ENCODE peak calls at places on chromosomes 6 and 20, in four cellular contexts. One of them, this sample, is unnamed.

GRCh38 chr20:14142171-14142570 is 146.9 kb downstream of the MACROD2 start:
- DNase-seq in H1: peak
- DNase-seq in A549: peak
- DNase-seq in Peyer's patch: no peak
- DNase-seq in this sample: peak

GRCh38 chr6:7143161-7143974 is 35.6 kb downstream of the RREB1 start:
- DNase-seq in H1: no peak
- DNase-seq in A549: no peak
- DNase-seq in Peyer's patch: no peak
- DNase-seq in this sample: no peak

GRCh38 chr6:161276605-161277155 is 2.8 kb upstream of the AGPAT4 start:
- DNase-seq in H1: no peak
- DNase-seq in A549: no peak
- DNase-seq in Peyer's patch: no peak
- DNase-seq in this sample: no peak

GRCh38 chr6:26284537-26285142 is 80.4 kb upstream of the BTN3A2 start:
- DNase-seq in H1: no peak
- DNase-seq in A549: peak
- DNase-seq in Peyer's patch: peak
- DNase-seq in this sample: peak

GRCh38 chr6:34852406-34853085 is 35.3 kb downstream of the TAF11 start:
- DNase-seq in H1: no peak
- DNase-seq in A549: no peak
- DNase-seq in Peyer's patch: no peak
- DNase-seq in this sample: no peak

GRCh38 chr6:148445620-148446019 is 103.0 kb downstream of the SASH1 start:
- DNase-seq in H1: no peak
- DNase-seq in A549: no peak
- DNase-seq in Peyer's patch: no peak
- DNase-seq in this sample: no peak

GRCh38 chr20:40251284-40251932 is 437.6 kb downstream of the MAFB start:
- DNase-seq in H1: no peak
- DNase-seq in A549: peak
- DNase-seq in Peyer's patch: no peak
- DNase-seq in this sample: peak

GRCh38 chr20:9359561-9360308 is 154.7 kb upstream of the LAMP5 start:
- DNase-seq in H1: no peak
- DNase-seq in A549: peak
- DNase-seq in Peyer's patch: no peak
- DNase-seq in this sample: peak

GRCh38 chr20:8509809-8510208 is 377.7 kb downstream of the PLCB1 start:
- DNase-seq in H1: no peak
- DNase-seq in A549: no peak
- DNase-seq in Peyer's patch: no peak
- DNase-seq in this sample: no peak

DNA sequence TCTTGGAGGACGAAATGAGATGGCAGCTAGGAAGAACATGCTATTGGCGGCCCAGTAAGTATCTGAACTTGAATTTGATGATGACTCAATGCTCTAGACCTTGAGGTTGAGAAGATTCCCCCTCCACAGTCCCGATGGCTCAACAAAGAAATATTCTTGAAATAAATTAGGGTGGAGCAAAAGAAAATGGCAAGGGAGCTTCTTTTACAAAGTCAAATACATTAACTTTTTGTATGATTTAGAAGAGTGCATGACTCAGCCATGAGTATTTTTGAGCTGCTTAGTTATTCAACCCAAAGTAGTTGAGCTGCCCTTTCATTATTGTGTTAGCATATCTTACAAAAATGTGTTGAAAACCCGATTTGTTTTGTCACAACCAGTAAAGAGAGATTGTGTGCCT is 7.6 kb downstream of the TFAP2C start:
- DNase-seq in H1: no peak
- DNase-seq in A549: no peak
- DNase-seq in Peyer's patch: no peak
- DNase-seq in this sample: no peak
- H3K27ac ChIP-seq in H1: no peak
- H3K27ac ChIP-seq in A549: peak
- H3K27ac ChIP-seq in Peyer's patch: no peak
- H3K27ac ChIP-seq in this sample: no peak

DNA sequence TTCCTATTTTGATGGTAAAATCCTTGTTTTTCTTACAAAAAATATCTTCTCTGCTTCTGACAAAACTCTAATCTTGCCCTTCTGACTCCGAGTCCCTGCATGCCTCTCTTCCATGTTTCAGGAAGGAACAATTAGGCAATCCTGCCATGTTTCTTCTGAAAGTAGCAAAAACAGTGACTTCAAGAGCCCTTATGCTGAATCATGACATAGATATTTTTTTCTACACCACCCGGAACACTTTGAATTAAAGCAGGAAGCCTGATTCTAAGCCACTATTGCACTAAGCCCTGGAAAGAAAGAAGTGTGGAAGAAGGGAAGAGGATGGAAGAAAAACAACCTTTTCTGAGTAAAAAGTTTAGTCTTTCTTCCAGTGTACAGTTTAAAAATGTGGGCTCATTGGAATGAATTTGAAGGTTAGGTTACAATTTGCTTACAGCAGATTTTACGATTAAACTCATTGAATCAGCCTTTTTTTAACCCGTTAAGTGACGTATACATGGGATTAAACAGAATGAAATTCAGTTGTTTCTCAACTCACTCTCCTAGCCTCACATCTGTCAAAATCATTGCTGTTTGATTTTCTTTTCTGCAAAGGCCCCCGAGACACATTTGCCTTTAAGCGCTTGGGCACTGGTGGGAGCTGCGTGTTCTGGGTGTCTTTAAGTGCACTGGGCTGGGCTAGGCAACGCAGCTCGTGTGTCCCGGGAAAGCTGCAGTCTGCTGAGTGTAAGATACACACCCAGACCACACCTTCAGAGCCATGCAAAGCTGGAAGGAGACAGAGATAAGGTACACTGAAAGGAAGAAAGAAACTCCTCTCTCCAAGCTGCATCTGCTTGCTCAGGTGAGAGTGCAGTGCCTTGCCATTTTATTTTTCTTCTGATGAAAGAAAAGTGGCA is 159.4 kb upstream of the CITED2 start:
- DNase-seq in H1: no peak
- DNase-seq in A549: peak
- DNase-seq in Peyer's patch: no peak
- DNase-seq in this sample: no peak
- TF ChIP-seq POLR2A in H1: no peak
- TF ChIP-seq POLR2A in A549: no peak
- TF ChIP-seq POLR2A in Peyer's patch: peak
- TF ChIP-seq POLR2A in this sample: no peak

GRCh38 chr20:36439040-36439730 is 102.1 kb upstream of the MYL9 start:
- DNase-seq in H1: peak
- DNase-seq in A549: peak
- DNase-seq in Peyer's patch: peak
- DNase-seq in this sample: peak

GRCh38 chr20:36441416-36441815 is 99.9 kb upstream of the MYL9 start:
- DNase-seq in H1: no peak
- DNase-seq in A549: no peak
- DNase-seq in Peyer's patch: no peak
- DNase-seq in this sample: no peak

GRCh38 chr20:36441027-36441414 is 100.3 kb upstream of the MYL9 start:
- DNase-seq in H1: no peak
- DNase-seq in A549: no peak
- DNase-seq in Peyer's patch: no peak
- DNase-seq in this sample: no peak

GRCh38 chr20:36440370-36441026 is 100.8 kb upstream of the MYL9 start:
- DNase-seq in H1: no peak
- DNase-seq in A549: no peak
- DNase-seq in Peyer's patch: no peak
- DNase-seq in this sample: no peak

DNA sequence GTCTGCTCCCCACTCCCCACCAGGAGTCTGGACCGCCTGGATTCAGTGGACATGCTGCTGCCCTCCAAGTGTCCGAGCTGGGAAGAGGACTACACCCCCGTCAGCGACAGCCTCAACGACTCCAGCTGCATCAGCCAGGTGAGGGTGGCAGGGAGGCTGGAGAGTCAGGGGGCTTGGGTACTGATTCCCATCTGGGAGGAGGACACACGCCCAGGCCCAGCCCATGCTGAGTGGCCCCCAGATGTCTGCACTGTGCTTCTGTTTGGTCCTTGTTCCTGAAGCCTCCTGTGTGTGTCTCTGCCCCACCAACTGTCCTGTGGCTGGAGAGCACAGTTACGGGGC is 101.6 kb upstream of the MYL9 start:
- DNase-seq in H1: no peak
- DNase-seq in A549: no peak
- DNase-seq in Peyer's patch: no peak
- DNase-seq in this sample: no peak
- TF ChIP-seq CTCF in H1: no peak
- TF ChIP-seq CTCF in A549: no peak
- TF ChIP-seq CTCF in Peyer's patch: no peak
- TF ChIP-seq CTCF in this sample: peak

DNA sequence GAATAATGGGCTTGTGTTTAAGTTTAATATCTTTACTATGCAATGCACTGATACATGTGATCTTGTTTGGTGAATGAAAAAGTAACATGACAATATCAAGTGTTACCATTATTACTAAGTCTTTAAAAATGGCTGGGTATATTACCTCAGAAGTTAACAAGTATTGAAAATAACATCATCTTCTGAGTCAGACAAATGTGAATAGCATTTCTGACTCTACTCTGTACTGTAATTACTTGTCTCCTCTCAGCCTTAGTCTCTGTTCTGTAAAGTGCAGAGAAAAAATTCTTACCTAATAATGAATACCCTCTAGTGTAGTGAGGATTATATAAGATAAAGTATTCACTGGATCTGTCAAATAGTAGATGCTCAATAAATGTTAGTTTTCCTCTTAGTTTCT is 47.0 kb upstream of the GCLC start:
- DNase-seq in H1: no peak
- DNase-seq in A549: no peak
- DNase-seq in Peyer's patch: no peak
- DNase-seq in this sample: no peak
- H3K27ac ChIP-seq in H1: no peak
- H3K27ac ChIP-seq in A549: no peak
- H3K27ac ChIP-seq in Peyer's patch: no peak
- H3K27ac ChIP-seq in this sample: no peak

GRCh38 chr6:13116155-13116554 is 212.2 kb downstream of the TBC1D7 start:
- DNase-seq in H1: no peak
- DNase-seq in A549: no peak
- DNase-seq in Peyer's patch: no peak
- DNase-seq in this sample: no peak
- TF ChIP-seq POLR2A in H1: no peak
- TF ChIP-seq POLR2A in A549: no peak
- TF ChIP-seq POLR2A in Peyer's patch: no peak
- TF ChIP-seq POLR2A in this sample: no peak

GRCh38 chr6:62746161-62746560 is 460.1 kb upstream of the KHDRBS2 start:
- DNase-seq in H1: no peak
- DNase-seq in A549: no peak
- DNase-seq in Peyer's patch: no peak
- DNase-seq in this sample: no peak

DNA sequence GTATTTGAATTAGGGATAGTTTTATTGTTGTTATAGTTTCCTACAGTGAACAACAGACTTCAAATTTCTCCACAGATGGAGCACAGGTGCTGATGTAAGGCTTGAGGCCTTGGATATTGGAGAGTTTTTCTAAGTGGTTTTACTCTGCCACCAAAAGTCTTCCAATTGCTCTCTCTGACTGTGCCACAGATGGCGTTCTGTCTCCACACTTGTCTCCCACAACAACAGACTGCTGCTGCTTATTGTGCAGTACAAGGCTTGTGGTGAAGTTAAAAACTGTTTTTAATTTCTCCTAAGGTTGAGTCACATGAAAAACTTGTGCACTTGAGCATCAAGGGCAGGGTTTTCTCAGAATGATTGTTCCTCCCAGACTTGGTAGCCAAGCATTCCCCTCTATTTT is 460.9 kb upstream of the KHDRBS2 start:
- DNase-seq in H1: no peak
- DNase-seq in A549: no peak
- DNase-seq in Peyer's patch: no peak
- DNase-seq in this sample: no peak
- TF ChIP-seq CTCF in H1: no peak
- TF ChIP-seq CTCF in A549: no peak
- TF ChIP-seq CTCF in Peyer's patch: no peak
- TF ChIP-seq CTCF in this sample: no peak

GRCh38 chr6:1870267-1870666 is 260.6 kb downstream of the FOXC1 start:
- DNase-seq in H1: no peak
- DNase-seq in A549: no peak
- DNase-seq in Peyer's patch: no peak
- DNase-seq in this sample: no peak

GRCh38 chr6:1872649-1873131 is 263.0 kb downstream of the FOXC1 start:
- DNase-seq in H1: no peak
- DNase-seq in A549: no peak
- DNase-seq in Peyer's patch: no peak
- DNase-seq in this sample: peak

GRCh38 chr6:1873781-1874180 is 264.1 kb downstream of the FOXC1 start:
- DNase-seq in H1: no peak
- DNase-seq in A549: no peak
- DNase-seq in Peyer's patch: no peak
- DNase-seq in this sample: no peak

GRCh38 chr6:1870902-1871301 is 261.2 kb downstream of the FOXC1 start:
- DNase-seq in H1: no peak
- DNase-seq in A549: no peak
- DNase-seq in Peyer's patch: no peak
- DNase-seq in this sample: no peak

GRCh38 chr6:1871936-1872335 is 262.2 kb downstream of the FOXC1 start:
- DNase-seq in H1: no peak
- DNase-seq in A549: no peak
- DNase-seq in Peyer's patch: no peak
- DNase-seq in this sample: no peak
- H3K27ac ChIP-seq in H1: no peak
- H3K27ac ChIP-seq in A549: no peak
- H3K27ac ChIP-seq in Peyer's patch: no peak
- H3K27ac ChIP-seq in this sample: no peak

This sample was measured in adrenal gland.